ENCODE peak calls at places on chromosome 15, in six cellular contexts. One of them, this sample, is unnamed.
A peak's percentile ranks its signal among the peaks of the same experiment; 100 is the strongest.

GRCh38 chr15:101256756-101257155 is 4.9 kb upstream of the CHSY1 start:
- DNase-seq in IMR-90: no peak
- DNase-seq in HepG2: no peak
- DNase-seq in A549: no peak
- DNase-seq in K562: no peak
- DNase-seq in GM12878: no peak
- DNase-seq in this sample: no peak

GRCh38 chr15:28911295-28911979 is 25.7 kb downstream of the APBA2 start:
- DNase-seq in IMR-90: no peak
- DNase-seq in HepG2: no peak
- DNase-seq in A549: no peak
- DNase-seq in K562: peak; percentile 91
- DNase-seq in GM12878: no peak
- DNase-seq in this sample: no peak

GRCh38 chr15:74135041-74135565 is 4.7 kb downstream of the ISLR2 start:
- DNase-seq in IMR-90: no peak
- DNase-seq in HepG2: no peak
- DNase-seq in A549: no peak
- DNase-seq in K562: no peak
- DNase-seq in GM12878: no peak
- DNase-seq in this sample: no peak

GRCh38 chr15:26838742-26839460 is 28.0 kb upstream of the GABRA5 start:
- DNase-seq in IMR-90: no peak
- DNase-seq in HepG2: no peak
- DNase-seq in A549: peak; percentile 62
- DNase-seq in K562: peak; percentile 68
- DNase-seq in GM12878: no peak
- DNase-seq in this sample: peak; percentile 69

GRCh38 chr15:95742836-95743235 is 587.7 kb upstream of the NR2F2 start:
- DNase-seq in IMR-90: no peak
- DNase-seq in HepG2: no peak
- DNase-seq in A549: no peak
- DNase-seq in K562: no peak
- DNase-seq in GM12878: no peak
- DNase-seq in this sample: no peak

GRCh38 chr15:100997442-100997841 is 78.3 kb downstream of the LRRK1 start:
- DNase-seq in IMR-90: peak; percentile 47
- DNase-seq in HepG2: no peak
- DNase-seq in A549: no peak
- DNase-seq in K562: no peak
- DNase-seq in GM12878: no peak
- DNase-seq in this sample: no peak

GRCh38 chr15:86526938-86527735 is 447.5 kb downstream of the AGBL1 start:
- DNase-seq in IMR-90: no peak
- DNase-seq in HepG2: no peak
- DNase-seq in A549: no peak
- DNase-seq in K562: no peak
- DNase-seq in GM12878: no peak
- DNase-seq in this sample: no peak

GRCh38 chr15:95018888-95019545 is 787.7 kb downstream of the MCTP2 start:
- DNase-seq in IMR-90: peak; percentile 83
- DNase-seq in HepG2: no peak
- DNase-seq in A549: no peak
- DNase-seq in K562: peak; percentile 9
- DNase-seq in GM12878: no peak
- DNase-seq in this sample: no peak

GRCh38 chr15:49467782-49468181 is 44.7 kb downstream of the FGF7 start:
- DNase-seq in IMR-90: no peak
- DNase-seq in HepG2: no peak
- DNase-seq in A549: no peak
- DNase-seq in K562: no peak
- DNase-seq in GM12878: no peak
- DNase-seq in this sample: no peak

GRCh38 chr15:40763801-40764765 is at the start of gene GCHFR:
- DNase-seq in IMR-90: peak; percentile 47
- DNase-seq in HepG2: peak; percentile 83
- DNase-seq in A549: peak; percentile 67
- DNase-seq in K562: peak; percentile 92
- DNase-seq in GM12878: no peak
- DNase-seq in this sample: peak; percentile 64

GRCh38 chr15:70339551-70340517 is 242.1 kb upstream of the TLE3 start:
- DNase-seq in IMR-90: peak; percentile 22
- DNase-seq in HepG2: no peak
- DNase-seq in A549: no peak
- DNase-seq in K562: no peak
- DNase-seq in GM12878: no peak
- DNase-seq in this sample: no peak

GRCh38 chr15:45373961-45374360 is 4.4 kb downstream of the GATM start:
- DNase-seq in IMR-90: no peak
- DNase-seq in HepG2: no peak
- DNase-seq in A549: no peak
- DNase-seq in K562: no peak
- DNase-seq in GM12878: no peak
- DNase-seq in this sample: no peak

GRCh38 chr15:74328331-74329056 is 39.0 kb downstream of the CYP11A1 start:
- DNase-seq in IMR-90: no peak
- DNase-seq in HepG2: no peak
- DNase-seq in A549: no peak
- DNase-seq in K562: no peak
- DNase-seq in GM12878: no peak
- DNase-seq in this sample: no peak

GRCh38 chr15:41501191-41501917 is 7.7 kb downstream of the ITPKA start:
- DNase-seq in IMR-90: peak; percentile 44
- DNase-seq in HepG2: no peak
- DNase-seq in A549: no peak
- DNase-seq in K562: no peak
- DNase-seq in GM12878: no peak
- DNase-seq in this sample: no peak

GRCh38 chr15:52124270-52124878 is 11.8 kb upstream of the BCL2L10 start:
- DNase-seq in IMR-90: peak; percentile 76
- DNase-seq in HepG2: peak; percentile 58
- DNase-seq in A549: no peak
- DNase-seq in K562: no peak
- DNase-seq in GM12878: no peak
- DNase-seq in this sample: no peak

GRCh38 chr15:25664761-25665160 is 198.4 kb downstream of the ATP10A start:
- DNase-seq in IMR-90: no peak
- DNase-seq in HepG2: no peak
- DNase-seq in A549: no peak
- DNase-seq in K562: no peak
- DNase-seq in GM12878: no peak
- DNase-seq in this sample: no peak

GRCh38 chr15:78626611-78627010 is 5.8 kb upstream of the CHRNA3 start:
- DNase-seq in IMR-90: no peak
- DNase-seq in HepG2: no peak
- DNase-seq in A549: no peak
- DNase-seq in K562: no peak
- DNase-seq in GM12878: no peak
- DNase-seq in this sample: no peak

GRCh38 chr15:84810073-84810840 is 6.9 kb upstream of the ALPK3 start:
- DNase-seq in IMR-90: peak; percentile 62
- DNase-seq in HepG2: no peak
- DNase-seq in A549: no peak
- DNase-seq in K562: no peak
- DNase-seq in GM12878: no peak
- DNase-seq in this sample: no peak

GRCh38 chr15:73024161-73024560 is 28.1 kb upstream of the NEO1 start:
- DNase-seq in IMR-90: no peak
- DNase-seq in HepG2: no peak
- DNase-seq in A549: no peak
- DNase-seq in K562: no peak
- DNase-seq in GM12878: no peak
- DNase-seq in this sample: no peak

GRCh38 chr15:31324739-31325431 is 1.8 kb upstream of the KLF13 start:
- DNase-seq in IMR-90: no peak
- DNase-seq in HepG2: no peak
- DNase-seq in A549: no peak
- DNase-seq in K562: no peak
- DNase-seq in GM12878: no peak
- DNase-seq in this sample: no peak

GRCh38 chr15:50685976-50686467 is 575 bp downstream of the TRPM7 start:
- DNase-seq in IMR-90: peak; percentile 47
- DNase-seq in HepG2: peak; percentile 38
- DNase-seq in A549: peak; percentile 38
- DNase-seq in K562: peak; percentile 57
- DNase-seq in GM12878: peak; percentile 26
- DNase-seq in this sample: peak; percentile 42

GRCh38 chr15:66673410-66674322 is 28.4 kb upstream of the SMAD6 start:
- DNase-seq in IMR-90: no peak
- DNase-seq in HepG2: no peak
- DNase-seq in A549: no peak
- DNase-seq in K562: peak; percentile 94
- DNase-seq in GM12878: no peak
- DNase-seq in this sample: peak; percentile 79

DNA sequence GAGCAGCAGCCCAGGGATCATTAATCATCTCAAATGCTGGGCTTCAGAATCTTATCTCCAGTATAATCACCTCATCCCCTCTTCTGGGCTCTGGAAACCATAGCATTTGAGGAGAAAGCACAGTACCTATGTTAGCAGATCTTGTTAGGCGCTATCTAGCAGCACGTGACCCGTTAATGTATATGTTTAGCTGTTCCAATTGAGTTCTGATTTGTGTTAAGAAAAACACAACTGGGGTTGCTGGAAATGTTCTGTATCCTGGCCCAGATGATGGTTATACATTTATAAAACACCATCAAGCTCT is 25.5 kb upstream of the DET1 start:
- DNase-seq in IMR-90: no peak
- DNase-seq in HepG2: no peak
- DNase-seq in A549: no peak
- DNase-seq in K562: no peak
- DNase-seq in GM12878: no peak
- DNase-seq in this sample: no peak
- TF ChIP-seq BHLHE40 in IMR-90: no peak
- TF ChIP-seq BHLHE40 in HepG2: no peak
- TF ChIP-seq BHLHE40 in A549: no peak
- TF ChIP-seq BHLHE40 in K562: peak; percentile 62
- TF ChIP-seq BHLHE40 in GM12878: no peak
- TF ChIP-seq BHLHE40 in this sample: no peak

DNA sequence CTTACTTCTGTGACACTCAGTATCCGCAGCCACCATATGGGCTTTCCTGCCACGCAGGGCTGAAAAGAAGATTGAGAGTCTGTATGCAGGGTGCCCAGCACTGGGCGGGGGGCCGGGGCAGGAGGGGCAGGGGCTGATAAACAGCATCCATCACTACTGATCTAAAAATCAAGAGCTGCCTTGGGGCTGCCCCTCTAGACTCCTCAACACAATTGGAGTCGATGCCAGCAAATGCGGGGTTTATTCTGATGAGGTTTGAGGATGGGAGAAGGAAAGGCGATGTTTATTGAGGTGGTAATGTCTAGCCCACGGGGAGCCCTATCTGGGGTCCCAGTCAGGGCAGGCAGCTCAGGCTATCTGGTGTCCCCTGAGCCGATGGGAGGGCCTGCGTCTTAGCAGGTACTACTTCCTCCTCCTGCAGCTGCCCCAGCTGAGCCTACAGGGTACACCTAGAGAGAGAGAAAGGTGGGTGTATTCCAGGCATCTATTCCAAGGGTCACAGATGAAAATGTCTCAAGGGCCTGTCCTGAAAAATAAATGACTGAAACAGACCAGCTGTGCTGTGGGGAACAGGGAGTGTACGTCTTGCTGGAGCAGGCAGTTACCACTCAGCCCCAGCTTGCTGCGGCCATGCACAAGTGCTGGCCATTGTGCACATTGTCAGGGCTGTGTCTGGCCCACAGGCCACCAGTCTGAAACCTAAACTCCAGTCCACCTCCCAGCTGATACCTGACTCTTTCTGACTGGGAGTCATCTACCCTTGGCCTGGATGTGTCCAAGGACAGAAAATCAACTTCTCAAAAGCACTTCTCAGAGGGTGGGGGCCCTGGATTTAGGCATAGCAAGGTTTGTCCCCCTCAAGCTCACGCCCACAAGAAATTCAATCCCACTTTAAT is 19.5 kb downstream of the ISG20 start:
- DNase-seq in IMR-90: no peak
- DNase-seq in HepG2: no peak
- DNase-seq in A549: no peak
- DNase-seq in K562: no peak
- DNase-seq in GM12878: no peak
- DNase-seq in this sample: no peak
- TF ChIP-seq BHLHE40 in IMR-90: no peak
- TF ChIP-seq BHLHE40 in HepG2: no peak
- TF ChIP-seq BHLHE40 in A549: no peak
- TF ChIP-seq BHLHE40 in K562: no peak
- TF ChIP-seq BHLHE40 in GM12878: no peak
- TF ChIP-seq BHLHE40 in this sample: no peak

DNA sequence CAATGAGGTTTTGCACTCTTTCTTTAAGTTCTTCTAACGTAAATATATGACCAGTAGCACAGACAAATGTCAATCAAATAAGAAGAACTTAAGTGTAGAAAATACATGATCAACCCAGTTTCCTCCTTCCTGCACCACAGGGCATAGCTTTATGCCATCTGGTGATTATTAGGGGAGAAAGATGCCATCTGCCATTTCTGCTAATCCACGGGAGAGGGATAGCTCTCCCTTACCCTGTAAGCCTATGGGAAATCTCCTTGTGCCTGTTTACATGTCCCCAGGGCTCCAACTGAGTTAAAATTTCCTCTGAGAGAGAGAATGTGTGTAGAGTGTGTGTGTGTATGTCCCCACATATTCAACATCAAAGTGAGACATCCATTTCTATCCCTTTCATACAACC is 135.9 kb downstream of the RSL24D1 start:
- DNase-seq in IMR-90: no peak
- DNase-seq in HepG2: no peak
- DNase-seq in A549: no peak
- DNase-seq in K562: no peak
- DNase-seq in GM12878: no peak
- DNase-seq in this sample: no peak
- TF ChIP-seq BHLHE40 in IMR-90: no peak
- TF ChIP-seq BHLHE40 in HepG2: no peak
- TF ChIP-seq BHLHE40 in A549: no peak
- TF ChIP-seq BHLHE40 in K562: no peak
- TF ChIP-seq BHLHE40 in GM12878: no peak
- TF ChIP-seq BHLHE40 in this sample: no peak

DNA sequence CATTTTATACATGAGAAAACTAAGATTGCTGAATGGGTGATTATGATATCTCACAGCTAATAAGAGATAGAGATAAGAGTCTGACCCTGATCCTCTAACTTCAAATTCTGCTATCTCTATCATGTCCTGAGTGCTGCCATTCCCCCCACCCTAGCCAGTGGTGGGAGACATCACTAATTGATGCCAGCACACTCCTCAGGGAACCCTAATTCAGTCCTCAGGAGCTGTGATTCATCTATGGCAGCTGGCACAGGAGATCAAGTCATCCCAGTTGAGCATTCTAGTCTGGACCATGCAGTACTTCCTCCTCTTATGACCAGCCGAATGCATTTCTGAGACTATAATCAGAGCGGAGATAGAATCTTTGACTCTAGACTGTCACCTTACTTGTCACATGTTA is 71.9 kb downstream of the SYNM start:
- DNase-seq in IMR-90: no peak
- DNase-seq in HepG2: no peak
- DNase-seq in A549: no peak
- DNase-seq in K562: no peak
- DNase-seq in GM12878: no peak
- DNase-seq in this sample: no peak
- TF ChIP-seq BHLHE40 in IMR-90: no peak
- TF ChIP-seq BHLHE40 in HepG2: no peak
- TF ChIP-seq BHLHE40 in A549: no peak
- TF ChIP-seq BHLHE40 in K562: no peak
- TF ChIP-seq BHLHE40 in GM12878: no peak
- TF ChIP-seq BHLHE40 in this sample: no peak

GRCh38 chr15:58698887-58699641 is 50.4 kb downstream of the ADAM10 start:
- DNase-seq in IMR-90: peak; percentile 31
- DNase-seq in HepG2: no peak
- DNase-seq in A549: no peak
- DNase-seq in K562: no peak
- DNase-seq in GM12878: no peak
- DNase-seq in this sample: no peak
- TF ChIP-seq BHLHE40 in IMR-90: no peak
- TF ChIP-seq BHLHE40 in HepG2: no peak
- TF ChIP-seq BHLHE40 in A549: no peak
- TF ChIP-seq BHLHE40 in K562: no peak
- TF ChIP-seq BHLHE40 in GM12878: no peak
- TF ChIP-seq BHLHE40 in this sample: no peak